ENCODE peak calls at places on chromosomes 6 and 20, in six cellular contexts. Q, U, N, I, C and G are unnamed samples.

GRCh38 chr20:48617481-48617880 is 210.3 kb downstream of the PREX1 start:
- DNase-seq in N (no peak), C (no peak), Q (no peak), I (no peak), U (no peak), G (no peak)

GRCh38 chr20:17835240-17835940 is 133.2 kb downstream of the SNX5 start:
- DNase-seq in U (peak), N (peak), I (peak), Q (peak), C (no peak), G (no peak)

GRCh38 chr6:2558098-2558770 is 192.5 kb downstream of the MYLK4 start:
- DNase-seq in C (no peak), I (no peak), U (no peak), N (no peak), Q (no peak), G (no peak)

GRCh38 chr6:90938116-90938515 is 351.2 kb upstream of the MAP3K7 start:
- DNase-seq in N (no peak), Q (peak), I (peak), C (no peak), U (no peak), G (no peak)

GRCh38 chr6:145621776-145622175 is 113.5 kb downstream of the EPM2A start:
- DNase-seq in I (no peak), N (no peak), C (no peak), Q (no peak), U (no peak), G (no peak)

GRCh38 chr20:4051413-4052138 is 36.2 kb upstream of the RNF24 start:
- DNase-seq in U (no peak), N (no peak), I (no peak), Q (no peak), C (no peak), G (peak)

GRCh38 chr6:149137594-149137993 is 179.9 kb upstream of the TAB2 start:
- DNase-seq in C (no peak), Q (no peak), N (no peak), U (no peak), I (peak), G (no peak)

GRCh38 chr6:45677381-45677992 is 299.8 kb upstream of the SUPT3H start:
- DNase-seq in Q (no peak), N (peak), U (no peak), I (peak), C (no peak), G (no peak)

GRCh38 chr20:44959082-44959895 is 908 bp downstream of the TOMM34 start:
- DNase-seq in Q (peak), I (peak), N (peak), U (peak), C (peak), G (peak)

GRCh38 chr20:54257090-54257816 is 49.4 kb downstream of the PFDN4 start:
- DNase-seq in C (no peak), U (no peak), I (peak), Q (peak), N (peak), G (no peak)

GRCh38 chr20:10277616-10278015 is 59.0 kb downstream of the SNAP25 start:
- DNase-seq in N (no peak), Q (no peak), C (no peak), I (no peak), U (no peak), G (no peak)
- H3K4me2 ChIP-seq in N (no peak), Q (no peak), C (no peak), I (no peak), U (no peak), G (no peak)

DNA sequence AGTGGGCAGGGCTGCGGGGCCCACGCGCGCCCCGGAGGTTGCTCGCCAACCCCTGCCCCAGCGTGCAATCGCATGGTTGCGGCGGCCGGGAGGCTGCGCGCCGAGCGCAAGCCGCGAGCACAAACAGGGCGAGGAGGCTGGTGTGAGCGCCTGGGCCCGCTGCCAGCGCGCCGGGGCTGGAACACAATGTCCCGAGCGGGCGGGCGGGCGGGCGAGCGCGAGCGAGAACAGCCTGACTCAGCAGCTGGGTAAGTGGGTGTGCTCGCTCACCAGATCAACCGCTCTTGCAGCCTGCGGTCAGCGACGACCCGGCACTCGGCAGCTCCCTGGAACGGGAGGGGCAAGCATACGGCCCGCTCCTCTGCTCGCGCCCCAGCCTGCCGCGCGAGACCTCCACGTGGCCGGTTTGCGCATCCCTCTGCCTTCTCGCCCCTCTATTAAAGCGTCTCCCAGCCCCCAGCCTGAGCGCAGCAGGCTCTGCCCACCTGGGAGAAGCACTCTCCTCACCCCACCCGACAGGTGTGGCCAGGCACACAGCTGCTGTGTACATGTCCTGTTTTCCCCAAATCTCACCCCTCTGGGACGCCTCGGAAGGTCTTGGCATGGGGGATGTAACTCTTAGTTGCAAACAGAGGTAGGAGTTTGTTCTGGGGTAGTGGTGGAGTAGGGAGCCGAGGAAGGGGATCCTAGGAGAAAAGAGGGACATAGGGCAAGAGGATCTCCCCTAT is 8.7 kb upstream of the ARMC12 start:
- DNase-seq in I (peak), C (peak), Q (peak), U (peak), N (peak), G (peak)
- TF ChIP-seq CTCF in I (no peak), C (peak), Q (no peak), U (no peak), N (no peak), G (no peak)

GRCh38 chr20:50654899-50655298 is 36.4 kb downstream of the RIPOR3 start:
- DNase-seq in N (no peak), U (no peak), I (no peak), C (no peak), Q (no peak), G (no peak)
- H3K4me2 ChIP-seq in N (peak), U (no peak), I (no peak), C (no peak), Q (no peak), G (no peak)

DNA sequence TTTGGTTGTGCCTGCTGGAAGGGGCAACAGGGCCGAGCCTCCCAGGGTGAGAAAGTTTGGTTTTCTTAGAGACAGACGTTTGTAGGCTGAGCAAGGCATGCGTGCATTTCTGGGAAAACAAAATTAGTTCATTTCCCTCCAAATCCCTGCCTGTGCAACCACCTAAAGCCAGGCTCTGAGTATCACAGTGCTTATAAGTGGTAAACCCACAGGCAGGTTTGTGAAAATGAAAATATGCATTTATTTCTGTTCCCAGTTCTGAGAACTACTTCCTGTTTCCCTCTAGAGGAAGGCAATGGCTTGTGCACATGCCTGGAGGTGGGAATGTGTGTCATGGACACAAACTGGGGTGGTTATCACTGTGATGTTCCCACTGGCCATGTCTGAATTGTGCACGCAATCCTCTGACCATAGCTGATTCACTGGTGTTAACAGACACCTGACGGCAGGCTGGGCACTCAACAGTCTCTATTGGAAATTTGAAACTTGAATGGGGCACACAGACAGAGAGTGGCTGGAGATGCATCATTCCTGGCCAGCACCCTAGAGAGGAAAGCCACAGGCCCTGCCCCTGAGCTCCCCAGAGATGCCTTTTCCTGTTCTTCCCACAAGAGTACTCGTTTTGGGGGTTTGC is 26.3 kb downstream of the FAM110A start:
- DNase-seq in I (no peak), C (no peak), N (peak), Q (peak), U (no peak), G (no peak)
- TF ChIP-seq CTCF in I (no peak), C (no peak), N (peak), Q (no peak), U (no peak), G (no peak)

GRCh38 chr20:8073024-8073832 is 53.7 kb upstream of the TMX4 start:
- DNase-seq in C (peak), U (peak), N (peak), I (peak), Q (peak), G (no peak)
- H3K4me2 ChIP-seq in C (no peak), U (no peak), N (peak), I (no peak), Q (no peak), G (no peak)

DNA sequence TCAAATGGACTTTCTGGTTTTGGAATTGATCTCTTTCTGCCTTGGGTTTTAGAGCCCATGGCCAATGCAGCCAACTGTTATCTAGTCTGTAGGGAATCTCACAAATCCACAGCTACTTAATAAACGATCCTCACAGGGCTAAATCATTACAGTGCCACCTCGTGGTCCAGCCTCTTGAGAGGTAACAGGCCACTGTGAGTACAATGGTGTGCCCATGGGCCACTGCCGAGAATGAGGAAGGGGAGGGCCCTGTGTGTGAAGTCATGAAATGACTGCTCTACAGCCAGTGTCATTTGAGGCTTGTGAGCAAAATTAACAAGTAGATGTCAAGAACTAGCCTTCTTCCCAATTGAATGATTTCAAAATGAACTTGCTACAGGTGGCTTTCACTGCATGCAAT is 54.3 kb upstream of the GMPR start:
- DNase-seq in I (peak), Q (peak), C (peak), U (peak), N (peak), G (peak)
- TF ChIP-seq CTCF in I (no peak), Q (peak), C (peak), U (no peak), N (peak), G (peak)

GRCh38 chr6:119814609-119815400 is 465.2 kb upstream of the MAN1A1 start:
- DNase-seq in Q (no peak), U (no peak), N (no peak), C (no peak), I (no peak), G (no peak)

GRCh38 chr6:119821380-119821779 is 471.8 kb upstream of the MAN1A1 start:
- DNase-seq in C (no peak), N (no peak), I (no peak), U (no peak), Q (no peak), G (no peak)

GRCh38 chr6:119818876-119819275 is 469.3 kb upstream of the MAN1A1 start:
- DNase-seq in Q (no peak), U (no peak), N (no peak), I (no peak), C (no peak), G (no peak)
- H3K4me2 ChIP-seq in Q (no peak), U (no peak), N (no peak), I (no peak), C (no peak), G (no peak)